ENCODE peak calls at places on chromosomes 4 and X, in seven cellular contexts. One of them, this sample, is unnamed.

GRCh38 chrX:18885317-18886004 is 98.5 kb downstream of the PHKA2 start:
- DNase-seq in astrocyte of the spinal cord: peak; percentile 38
- DNase-seq in uterus: peak; percentile 48
- DNase-seq in tibial nerve: no peak
- DNase-seq in BJ: no peak
- DNase-seq in psoas muscle: no peak
- DNase-seq in WTC11: no peak
- DNase-seq in this sample: no peak

GRCh38 chr4:106624674-106625073 is 256.1 kb upstream of the GIMD1 start:
- DNase-seq in uterus: no peak
- DNase-seq in astrocyte of the spinal cord: no peak
- DNase-seq in tibial nerve: no peak
- DNase-seq in BJ: no peak
- DNase-seq in WTC11: no peak
- DNase-seq in psoas muscle: no peak
- DNase-seq in this sample: no peak

GRCh38 chr4:112058433-112058832 is 86.8 kb upstream of the FAM241A start:
- DNase-seq in BJ: no peak
- DNase-seq in astrocyte of the spinal cord: no peak
- DNase-seq in uterus: no peak
- DNase-seq in tibial nerve: no peak
- DNase-seq in psoas muscle: no peak
- DNase-seq in WTC11: no peak
- DNase-seq in this sample: no peak

GRCh38 chr4:113537183-113537977 is 224.2 kb downstream of the CAMK2D start:
- DNase-seq in BJ: no peak
- DNase-seq in astrocyte of the spinal cord: no peak
- DNase-seq in uterus: no peak
- DNase-seq in WTC11: no peak
- DNase-seq in tibial nerve: no peak
- DNase-seq in psoas muscle: no peak
- DNase-seq in this sample: no peak

GRCh38 chrX:46912673-46913491 is 661 bp downstream of the JADE3 start:
- DNase-seq in BJ: no peak
- DNase-seq in tibial nerve: no peak
- DNase-seq in uterus: peak; percentile 30
- DNase-seq in astrocyte of the spinal cord: peak; percentile 38
- DNase-seq in WTC11: peak; percentile 69
- DNase-seq in psoas muscle: peak; percentile 37
- DNase-seq in this sample: peak; percentile 44

GRCh38 chr4:182643801-182644311 is 273.3 kb downstream of the DCTD start:
- DNase-seq in psoas muscle: no peak
- DNase-seq in uterus: no peak
- DNase-seq in BJ: peak; percentile 41
- DNase-seq in tibial nerve: no peak
- DNase-seq in WTC11: no peak
- DNase-seq in astrocyte of the spinal cord: peak; percentile 90
- DNase-seq in this sample: no peak

GRCh38 chrX:136147966-136148365 is 633 bp downstream of the FHL1 start:
- DNase-seq in tibial nerve: no peak
- DNase-seq in uterus: peak; percentile 55
- DNase-seq in psoas muscle: no peak
- DNase-seq in WTC11: peak; percentile 16
- DNase-seq in BJ: no peak
- DNase-seq in astrocyte of the spinal cord: no peak
- DNase-seq in this sample: no peak

GRCh38 chr4:100075486-100076270 is 114.6 kb downstream of the DDIT4L start:
- DNase-seq in BJ: no peak
- DNase-seq in uterus: no peak
- DNase-seq in psoas muscle: no peak
- DNase-seq in WTC11: no peak
- DNase-seq in tibial nerve: no peak
- DNase-seq in astrocyte of the spinal cord: no peak
- DNase-seq in this sample: no peak

GRCh38 chrX:130594453-130594916 is 192.7 kb downstream of the RBMX2 start:
- DNase-seq in tibial nerve: no peak
- DNase-seq in WTC11: no peak
- DNase-seq in BJ: no peak
- DNase-seq in uterus: no peak
- DNase-seq in astrocyte of the spinal cord: no peak
- DNase-seq in psoas muscle: no peak
- DNase-seq in this sample: no peak

GRCh38 chrX:136754641-136755040 is 26.1 kb downstream of the ARHGEF6 start:
- DNase-seq in psoas muscle: peak; percentile 72
- DNase-seq in uterus: no peak
- DNase-seq in WTC11: no peak
- DNase-seq in tibial nerve: no peak
- DNase-seq in astrocyte of the spinal cord: peak; percentile 72
- DNase-seq in BJ: no peak
- DNase-seq in this sample: no peak

GRCh38 chr4:172188248-172188976 is 375.2 kb downstream of the GALNTL6 start:
- DNase-seq in psoas muscle: no peak
- DNase-seq in tibial nerve: no peak
- DNase-seq in WTC11: no peak
- DNase-seq in astrocyte of the spinal cord: no peak
- DNase-seq in BJ: no peak
- DNase-seq in uterus: no peak
- DNase-seq in this sample: no peak

GRCh38 chr4:111602848-111603247 is 542.4 kb upstream of the FAM241A start:
- DNase-seq in BJ: no peak
- DNase-seq in astrocyte of the spinal cord: peak; percentile 21
- DNase-seq in uterus: no peak
- DNase-seq in WTC11: no peak
- DNase-seq in tibial nerve: no peak
- DNase-seq in psoas muscle: no peak
- DNase-seq in this sample: no peak

GRCh38 chr4:8553216-8553615 is 27.0 kb upstream of the GPR78 start:
- DNase-seq in tibial nerve: no peak
- DNase-seq in astrocyte of the spinal cord: no peak
- DNase-seq in WTC11: no peak
- DNase-seq in uterus: no peak
- DNase-seq in psoas muscle: no peak
- DNase-seq in BJ: no peak
- DNase-seq in this sample: no peak

GRCh38 chr4:16082424-16083216 is 1.2 kb downstream of the PROM1 start:
- DNase-seq in uterus: no peak
- DNase-seq in psoas muscle: no peak
- DNase-seq in tibial nerve: no peak
- DNase-seq in WTC11: peak; percentile 93
- DNase-seq in BJ: no peak
- DNase-seq in astrocyte of the spinal cord: no peak
- DNase-seq in this sample: peak; percentile 66

GRCh38 chrX:129779747-129780146 is at the start of gene SASH3:
- DNase-seq in WTC11: no peak
- DNase-seq in tibial nerve: peak; percentile 40
- DNase-seq in uterus: no peak
- DNase-seq in astrocyte of the spinal cord: no peak
- DNase-seq in psoas muscle: peak; percentile 40
- DNase-seq in BJ: no peak
- DNase-seq in this sample: no peak

GRCh38 chrX:45862801-45863200 is 662.1 kb upstream of the DIPK2B start:
- DNase-seq in uterus: no peak
- DNase-seq in BJ: no peak
- DNase-seq in WTC11: peak; percentile 11
- DNase-seq in psoas muscle: no peak
- DNase-seq in tibial nerve: no peak
- DNase-seq in astrocyte of the spinal cord: no peak
- DNase-seq in this sample: no peak

GRCh38 chr4:54498661-54499111 is 159.1 kb upstream of the KIT start:
- DNase-seq in WTC11: no peak
- DNase-seq in astrocyte of the spinal cord: peak; percentile 52
- DNase-seq in uterus: no peak
- DNase-seq in psoas muscle: no peak
- DNase-seq in BJ: no peak
- DNase-seq in tibial nerve: no peak
- DNase-seq in this sample: no peak

GRCh38 chrX:44908198-44908597 is 35.2 kb downstream of the KDM6A start:
- DNase-seq in psoas muscle: no peak
- DNase-seq in uterus: no peak
- DNase-seq in astrocyte of the spinal cord: no peak
- DNase-seq in BJ: no peak
- DNase-seq in WTC11: no peak
- DNase-seq in tibial nerve: no peak
- DNase-seq in this sample: no peak

GRCh38 chrX:36957425-36958328 is 50.5 kb upstream of the FAM47C start:
- DNase-seq in WTC11: peak; percentile 57
- DNase-seq in astrocyte of the spinal cord: no peak
- DNase-seq in uterus: no peak
- DNase-seq in psoas muscle: no peak
- DNase-seq in tibial nerve: no peak
- DNase-seq in BJ: no peak
- DNase-seq in this sample: peak; percentile 11
- TF ChIP-seq CTCF in WTC11: no peak
- TF ChIP-seq CTCF in astrocyte of the spinal cord: peak; percentile 19
- TF ChIP-seq CTCF in uterus: no peak
- TF ChIP-seq CTCF in psoas muscle: no peak
- TF ChIP-seq CTCF in tibial nerve: no peak
- TF ChIP-seq CTCF in BJ: no peak
- TF ChIP-seq CTCF in this sample: peak; percentile 48

GRCh38 chrX:111167334-111167733 is 71.3 kb downstream of the PAK3 start:
- DNase-seq in psoas muscle: no peak
- DNase-seq in tibial nerve: no peak
- DNase-seq in uterus: no peak
- DNase-seq in WTC11: no peak
- DNase-seq in astrocyte of the spinal cord: no peak
- DNase-seq in BJ: no peak
- DNase-seq in this sample: no peak

GRCh38 chrX:111170017-111170416 is 74.0 kb downstream of the PAK3 start:
- DNase-seq in astrocyte of the spinal cord: peak; percentile 31
- DNase-seq in BJ: no peak
- DNase-seq in tibial nerve: no peak
- DNase-seq in WTC11: no peak
- DNase-seq in uterus: no peak
- DNase-seq in psoas muscle: no peak
- DNase-seq in this sample: no peak

GRCh38 chrX:111165902-111166301 is 69.9 kb downstream of the PAK3 start:
- DNase-seq in WTC11: no peak
- DNase-seq in tibial nerve: no peak
- DNase-seq in uterus: no peak
- DNase-seq in astrocyte of the spinal cord: no peak
- DNase-seq in psoas muscle: no peak
- DNase-seq in BJ: no peak
- DNase-seq in this sample: no peak

GRCh38 chrX:111169141-111169540 is 73.2 kb downstream of the PAK3 start:
- DNase-seq in tibial nerve: no peak
- DNase-seq in BJ: no peak
- DNase-seq in astrocyte of the spinal cord: no peak
- DNase-seq in psoas muscle: no peak
- DNase-seq in WTC11: no peak
- DNase-seq in uterus: no peak
- DNase-seq in this sample: no peak

DNA sequence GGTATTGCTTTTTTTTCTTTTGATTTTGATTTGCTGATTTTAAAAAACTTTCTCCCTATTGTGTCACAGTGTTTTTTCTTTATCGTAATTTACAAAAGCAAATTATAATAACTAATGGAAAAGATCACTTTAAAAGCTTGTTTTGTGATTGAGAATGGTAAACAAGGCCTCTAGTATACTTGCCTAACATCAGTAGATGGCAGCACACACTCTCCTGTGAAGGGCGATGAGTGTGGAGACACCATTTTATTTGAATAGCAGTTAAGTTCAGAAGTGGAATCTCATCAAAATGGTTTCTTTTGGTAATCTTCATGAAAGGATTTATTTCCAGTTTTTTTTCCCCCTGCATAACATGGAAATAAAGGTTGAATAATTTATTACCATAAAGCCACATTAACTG is 72.3 kb downstream of the PAK3 start:
- DNase-seq in uterus: no peak
- DNase-seq in psoas muscle: no peak
- DNase-seq in astrocyte of the spinal cord: no peak
- DNase-seq in BJ: no peak
- DNase-seq in tibial nerve: no peak
- DNase-seq in WTC11: peak; percentile 11
- DNase-seq in this sample: peak; percentile 2
- TF ChIP-seq CTCF in uterus: peak; percentile 20
- TF ChIP-seq CTCF in psoas muscle: no peak
- TF ChIP-seq CTCF in astrocyte of the spinal cord: peak; percentile 19
- TF ChIP-seq CTCF in BJ: no peak
- TF ChIP-seq CTCF in tibial nerve: no peak
- TF ChIP-seq CTCF in WTC11: no peak
- TF ChIP-seq CTCF in this sample: peak; percentile 61

GRCh38 chr4:121096629-121097028 is 24.3 kb upstream of the NDNF start:
- DNase-seq in astrocyte of the spinal cord: peak; percentile 57
- DNase-seq in psoas muscle: no peak
- DNase-seq in WTC11: no peak
- DNase-seq in tibial nerve: no peak
- DNase-seq in uterus: no peak
- DNase-seq in BJ: peak; percentile 9
- DNase-seq in this sample: no peak
- TF ChIP-seq CTCF in astrocyte of the spinal cord: peak; percentile 42
- TF ChIP-seq CTCF in psoas muscle: peak; percentile 66
- TF ChIP-seq CTCF in WTC11: peak; percentile 37
- TF ChIP-seq CTCF in tibial nerve: peak; percentile 54
- TF ChIP-seq CTCF in uterus: peak; percentile 64
- TF ChIP-seq CTCF in BJ: peak; percentile 49
- TF ChIP-seq CTCF in this sample: peak; percentile 84

DNA sequence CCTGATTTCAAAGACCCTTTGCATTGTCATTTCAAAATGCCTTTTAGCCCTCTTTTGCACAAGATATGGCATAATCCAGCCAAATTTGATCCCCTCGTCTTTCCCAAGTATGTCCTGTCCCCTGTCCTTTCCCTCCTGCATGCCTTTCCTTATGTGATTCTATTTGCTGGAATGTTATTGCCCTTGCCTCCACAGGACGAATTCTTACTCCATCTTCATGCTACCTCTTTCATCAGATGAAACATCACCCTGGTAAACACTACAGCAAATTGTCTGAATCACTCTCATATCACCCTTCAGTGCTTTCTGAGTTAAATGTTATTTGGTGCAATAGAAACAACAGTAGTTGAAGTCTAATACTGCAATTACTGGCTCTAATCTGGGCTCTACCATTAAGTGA is 52.2 kb upstream of the FAT1 start:
- DNase-seq in astrocyte of the spinal cord: no peak
- DNase-seq in tibial nerve: no peak
- DNase-seq in psoas muscle: no peak
- DNase-seq in uterus: no peak
- DNase-seq in WTC11: no peak
- DNase-seq in BJ: no peak
- DNase-seq in this sample: no peak
- TF ChIP-seq CTCF in astrocyte of the spinal cord: no peak
- TF ChIP-seq CTCF in tibial nerve: no peak
- TF ChIP-seq CTCF in psoas muscle: no peak
- TF ChIP-seq CTCF in uterus: no peak
- TF ChIP-seq CTCF in WTC11: no peak
- TF ChIP-seq CTCF in BJ: no peak
- TF ChIP-seq CTCF in this sample: no peak